ENCODE peak calls at places on chromosomes 16 and 17, in four cellular contexts. X, Y, N and F are unnamed samples.

GRCh38 chr16:89722392-89723278 is 1.3 kb downstream of the ZNF276 start:
- DNase-seq in X (peak; percentile 66), N (no peak), Y (no peak), F (no peak)

GRCh38 chr16:56513972-56514371 is 5.9 kb downstream of the BBS2 start:
- DNase-seq in X (peak; percentile 49), N (no peak), Y (peak; percentile 59), F (peak; percentile 54)

GRCh38 chr17:27793168-27793905 is 7.0 kb downstream of the NOS2 start:
- DNase-seq in Y (no peak), N (no peak), X (no peak), F (peak; percentile 23)

GRCh38 chr17:539766-540165 is 174.9 kb downstream of the VPS53 start:
- DNase-seq in Y (no peak), N (no peak), X (no peak), F (no peak)

GRCh38 chr17:17693253-17693954 is 12.1 kb downstream of the RAI1 start:
- DNase-seq in N (no peak), X (peak; percentile 53), Y (peak; percentile 33), F (no peak)

GRCh38 chr17:9241371-9241712 is 220.0 kb downstream of the NTN1 start:
- DNase-seq in X (peak; percentile 73), Y (no peak), N (no peak), F (no peak)

GRCh38 chr17:32279933-32280716 is 14.5 kb downstream of the RHBDL3 start:
- DNase-seq in N (no peak), Y (no peak), X (no peak), F (no peak)

GRCh38 chr16:626787-627457 is 3.9 kb upstream of the WFIKKN1 start:
- DNase-seq in N (no peak), X (peak; percentile 94), Y (peak; percentile 98), F (peak; percentile 97)

GRCh38 chr16:55502801-55503366 is 6.0 kb upstream of the LPCAT2 start:
- DNase-seq in N (no peak), Y (peak; percentile 95), X (peak; percentile 97), F (peak; percentile 87)

GRCh38 chr17:6011241-6011640 is 58.9 kb upstream of the WSCD1 start:
- DNase-seq in N (no peak), X (no peak), Y (peak; percentile 8), F (no peak)

GRCh38 chr17:37714897-37715296 is 30.0 kb downstream of the HNF1B start:
- DNase-seq in X (no peak), N (no peak), Y (no peak), F (no peak)

GRCh38 chr16:85018529-85019236 is 7.3 kb upstream of the ZDHHC7 start:
- DNase-seq in Y (peak; percentile 94), X (no peak), N (no peak), F (no peak)

GRCh38 chr16:49269231-49269630 is 12.4 kb downstream of the CBLN1 start:
- DNase-seq in X (no peak), Y (no peak), N (no peak), F (no peak)

GRCh38 chr16:64138621-64139020 is 983.2 kb downstream of the CDH11 start:
- DNase-seq in N (no peak), Y (no peak), X (no peak), F (no peak)

GRCh38 chr17:80931421-80932265 is 60.0 kb upstream of the CHMP6 start:
- DNase-seq in N (no peak), Y (no peak), X (no peak), F (peak; percentile 87)

GRCh38 chr16:57112403-57113041 is 20.1 kb downstream of the CPNE2 start:
- DNase-seq in N (no peak), X (no peak), Y (no peak), F (peak; percentile 9)

GRCh38 chr17:33725675-33726271 is 432.7 kb upstream of the ASIC2 start:
- DNase-seq in Y (no peak), X (no peak), N (no peak), F (peak; percentile 34)

GRCh38 chr17:53499277-53499676 is 323.4 kb upstream of the KIF2B start:
- DNase-seq in Y (no peak), X (no peak), N (no peak), F (no peak)

GRCh38 chr16:19708498-19709205 is 9.4 kb downstream of the KNOP1 start:
- DNase-seq in Y (no peak), N (no peak), X (no peak), F (no peak)

GRCh38 chr17:10088444-10088843 is 110.0 kb downstream of the GAS7 start:
- DNase-seq in Y (no peak), N (no peak), X (peak; percentile 76), F (no peak)

GRCh38 chr16:73068546-73069401 is 20.8 kb upstream of the ZFHX3 start:
- DNase-seq in N (no peak), Y (peak; percentile 83), X (peak; percentile 64), F (peak; percentile 92)

GRCh38 chr17:30475206-30475605 is 2.0 kb upstream of the GOSR1 start:
- DNase-seq in Y (no peak), X (no peak), N (no peak), F (no peak)

GRCh38 chr16:1319041-1319440 is 9.6 kb downstream of the UBE2I start:
- DNase-seq in N (no peak), X (no peak), Y (no peak), F (no peak)

GRCh38 chr16:800834-801488 is 427 bp upstream of the GNG13 start:
- DNase-seq in Y (no peak), X (no peak), N (no peak), F (no peak)

GRCh38 chr16:27382187-27382855 is 19.7 kb upstream of the IL21R start:
- DNase-seq in Y (no peak), N (no peak), X (no peak), F (no peak)